ENCODE peak calls at places on chromosomes 16 and 17, in six cellular contexts. One of them, this sample, is unnamed.

GRCh38 chr16:2519711-2520080 is 475 bp upstream of the AMDHD2 start:
- DNase-seq in ovary: peak
- DNase-seq in suprapubic skin: peak
- DNase-seq in HCT116: no peak
- DNase-seq in A549: no peak
- DNase-seq in breast epithelium: no peak
- DNase-seq in this sample: no peak

GRCh38 chr16:47826070-47826469 is 329.7 kb downstream of the ABCC12 start:
- DNase-seq in breast epithelium: no peak
- DNase-seq in ovary: no peak
- DNase-seq in A549: no peak
- DNase-seq in HCT116: no peak
- DNase-seq in suprapubic skin: no peak
- DNase-seq in this sample: no peak

GRCh38 chr16:89922477-89922883 is 662 bp upstream of the TUBB3 start:
- DNase-seq in breast epithelium: no peak
- DNase-seq in A549: peak
- DNase-seq in HCT116: peak
- DNase-seq in ovary: peak
- DNase-seq in suprapubic skin: no peak
- DNase-seq in this sample: peak

GRCh38 chr17:21170829-21171228 is 43.1 kb downstream of the TMEM11 start:
- DNase-seq in A549: no peak
- DNase-seq in suprapubic skin: no peak
- DNase-seq in ovary: no peak
- DNase-seq in breast epithelium: no peak
- DNase-seq in HCT116: no peak
- DNase-seq in this sample: no peak

GRCh38 chr17:17448076-17448475 is 28.7 kb upstream of the MED9 start:
- DNase-seq in breast epithelium: no peak
- DNase-seq in HCT116: no peak
- DNase-seq in A549: no peak
- DNase-seq in suprapubic skin: no peak
- DNase-seq in ovary: no peak
- DNase-seq in this sample: no peak

GRCh38 chr17:3754458-3755334 is 31.0 kb downstream of the HASPIN start:
- DNase-seq in ovary: peak
- DNase-seq in HCT116: peak
- DNase-seq in breast epithelium: peak
- DNase-seq in A549: no peak
- DNase-seq in suprapubic skin: peak
- DNase-seq in this sample: peak

GRCh38 chr17:45146616-45147101 is 1.6 kb upstream of the HEXIM1 start:
- DNase-seq in suprapubic skin: no peak
- DNase-seq in ovary: peak
- DNase-seq in HCT116: no peak
- DNase-seq in A549: no peak
- DNase-seq in breast epithelium: peak
- DNase-seq in this sample: no peak

GRCh38 chr16:81148277-81148676 is 52.1 kb upstream of the GCSH start:
- DNase-seq in suprapubic skin: no peak
- DNase-seq in breast epithelium: no peak
- DNase-seq in HCT116: no peak
- DNase-seq in A549: no peak
- DNase-seq in ovary: no peak
- DNase-seq in this sample: no peak

DNA sequence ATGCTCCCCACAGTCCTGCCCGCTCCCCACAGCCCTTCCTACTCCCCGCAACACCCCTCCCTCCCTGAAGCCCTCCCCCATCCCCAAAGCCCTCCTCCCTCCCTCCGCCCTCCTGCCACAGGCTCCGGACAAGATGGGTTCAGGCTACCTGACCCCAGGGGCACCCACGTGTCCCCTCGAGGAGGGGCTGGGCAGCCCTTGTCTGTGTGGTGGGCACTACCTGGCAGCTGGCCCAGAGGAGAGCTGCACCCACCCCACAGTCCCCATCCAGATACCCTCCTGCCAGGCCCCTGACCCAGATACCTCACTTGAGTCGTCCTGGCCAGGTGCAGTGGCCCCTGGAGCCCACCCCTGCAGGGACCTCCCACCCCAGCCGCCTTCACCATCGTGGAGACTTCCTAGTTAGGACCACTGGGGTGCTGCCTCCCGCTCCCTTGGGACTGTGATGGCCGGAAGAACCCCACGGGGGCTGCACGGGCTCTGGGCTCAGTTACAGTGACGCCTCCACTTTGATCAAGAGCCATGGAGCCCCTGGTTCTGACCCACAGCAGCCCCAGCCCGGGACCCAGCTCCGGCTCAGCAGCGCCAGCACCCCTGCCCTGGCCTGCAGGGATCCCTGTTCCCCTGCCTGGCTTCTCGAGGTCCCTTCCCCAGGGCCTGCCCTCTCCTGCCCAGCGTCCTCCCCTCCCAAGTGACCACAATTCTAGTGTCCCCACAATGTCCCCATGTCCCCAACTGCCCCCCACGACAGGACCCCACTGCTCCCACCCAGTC is 806 bp downstream of the PERCC1 start:
- DNase-seq in ovary: no peak
- DNase-seq in HCT116: no peak
- DNase-seq in A549: no peak
- DNase-seq in suprapubic skin: no peak
- DNase-seq in breast epithelium: no peak
- DNase-seq in this sample: no peak
- TF ChIP-seq POLR2A in ovary: no peak
- TF ChIP-seq POLR2A in HCT116: no peak
- TF ChIP-seq POLR2A in A549: no peak
- TF ChIP-seq POLR2A in suprapubic skin: no peak
- TF ChIP-seq POLR2A in breast epithelium: no peak
- TF ChIP-seq POLR2A in this sample: no peak

GRCh38 chr17:80905586-80906230 is 85.9 kb upstream of the CHMP6 start:
- DNase-seq in HCT116: no peak
- DNase-seq in suprapubic skin: no peak
- DNase-seq in A549: no peak
- DNase-seq in breast epithelium: no peak
- DNase-seq in ovary: no peak
- DNase-seq in this sample: no peak

GRCh38 chr17:80908776-80909175 is 82.9 kb upstream of the CHMP6 start:
- DNase-seq in breast epithelium: no peak
- DNase-seq in suprapubic skin: no peak
- DNase-seq in ovary: no peak
- DNase-seq in HCT116: no peak
- DNase-seq in A549: no peak
- DNase-seq in this sample: no peak

GRCh38 chr17:80908206-80908605 is 83.4 kb upstream of the CHMP6 start:
- DNase-seq in HCT116: no peak
- DNase-seq in ovary: no peak
- DNase-seq in suprapubic skin: no peak
- DNase-seq in A549: no peak
- DNase-seq in breast epithelium: no peak
- DNase-seq in this sample: no peak

GRCh38 chr17:80907281-80907680 is 84.4 kb upstream of the CHMP6 start:
- DNase-seq in breast epithelium: no peak
- DNase-seq in suprapubic skin: no peak
- DNase-seq in A549: no peak
- DNase-seq in ovary: no peak
- DNase-seq in HCT116: no peak
- DNase-seq in this sample: no peak

DNA sequence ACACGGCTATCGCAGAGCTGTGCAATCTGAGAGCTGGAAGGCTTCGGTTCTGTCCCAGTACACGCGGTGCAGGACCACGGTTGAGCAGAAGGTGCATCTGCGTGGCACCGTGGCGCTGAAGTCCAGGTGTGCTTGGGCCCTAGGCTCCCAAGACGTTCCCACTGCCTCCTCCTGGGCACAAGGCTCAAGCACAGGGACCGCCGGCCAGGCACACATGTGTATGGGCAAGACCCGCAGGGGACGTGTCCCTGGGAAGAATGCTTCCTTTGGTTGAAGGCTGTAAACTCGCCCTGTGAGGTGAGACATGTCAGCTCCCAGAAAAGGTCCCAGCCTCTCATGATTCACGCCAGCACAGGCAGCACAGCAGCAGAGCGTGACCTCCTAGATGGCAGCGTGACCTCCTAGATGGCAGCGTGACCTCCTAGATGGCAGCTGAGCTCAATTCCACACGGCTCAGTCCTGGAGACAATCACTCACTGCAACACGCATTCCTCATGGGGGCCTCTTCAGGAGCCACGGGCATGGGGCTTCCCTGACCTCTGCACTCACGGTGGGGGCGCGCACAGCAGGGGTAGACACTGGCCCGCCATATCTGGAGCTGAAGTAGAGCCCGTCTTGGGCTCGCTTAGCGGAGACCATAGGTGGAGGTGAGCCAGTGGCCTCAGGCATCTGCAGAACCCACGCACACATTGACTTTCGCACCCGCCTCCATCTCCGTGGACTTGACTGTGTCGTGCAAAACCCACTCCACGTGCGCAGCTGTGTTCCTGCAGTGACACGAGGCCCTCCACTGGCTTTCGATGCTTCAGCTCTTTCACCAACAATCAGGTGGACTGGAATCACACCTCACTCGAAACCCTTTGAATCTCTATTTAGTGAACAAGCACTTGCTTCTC is 85.0 kb upstream of the CHMP6 start:
- DNase-seq in A549: no peak
- DNase-seq in HCT116: no peak
- DNase-seq in ovary: no peak
- DNase-seq in breast epithelium: no peak
- DNase-seq in suprapubic skin: no peak
- DNase-seq in this sample: no peak
- H3K4me3 ChIP-seq in A549: no peak
- H3K4me3 ChIP-seq in HCT116: no peak
- H3K4me3 ChIP-seq in ovary: no peak
- H3K4me3 ChIP-seq in breast epithelium: no peak
- H3K4me3 ChIP-seq in suprapubic skin: no peak
- H3K4me3 ChIP-seq in this sample: no peak

GRCh38 chr16:85172465-85173071 is 60.3 kb upstream of the CIBAR2 start:
- DNase-seq in A549: peak
- DNase-seq in ovary: no peak
- DNase-seq in suprapubic skin: no peak
- DNase-seq in HCT116: peak
- DNase-seq in breast epithelium: no peak
- DNase-seq in this sample: no peak
- TF ChIP-seq CTCF in A549: peak
- TF ChIP-seq CTCF in ovary: no peak
- TF ChIP-seq CTCF in suprapubic skin: peak
- TF ChIP-seq CTCF in HCT116: peak
- TF ChIP-seq CTCF in breast epithelium: peak
- TF ChIP-seq CTCF in this sample: no peak

GRCh38 chr17:4908711-4909496 is 6.0 kb upstream of the CHRNE start:
- DNase-seq in suprapubic skin: peak
- DNase-seq in HCT116: peak
- DNase-seq in breast epithelium: peak
- DNase-seq in A549: peak
- DNase-seq in ovary: peak
- DNase-seq in this sample: peak
- TF ChIP-seq POLR2A in suprapubic skin: no peak
- TF ChIP-seq POLR2A in HCT116: no peak
- TF ChIP-seq POLR2A in breast epithelium: no peak
- TF ChIP-seq POLR2A in A549: no peak
- TF ChIP-seq POLR2A in ovary: no peak
- TF ChIP-seq POLR2A in this sample: no peak

GRCh38 chr17:50952889-50953288 is 86.7 kb upstream of the TOB1 start:
- DNase-seq in breast epithelium: no peak
- DNase-seq in ovary: no peak
- DNase-seq in HCT116: no peak
- DNase-seq in A549: no peak
- DNase-seq in suprapubic skin: no peak
- DNase-seq in this sample: no peak

GRCh38 chr17:50949128-50950001 is 83.2 kb upstream of the TOB1 start:
- DNase-seq in breast epithelium: peak
- DNase-seq in ovary: no peak
- DNase-seq in HCT116: no peak
- DNase-seq in A549: no peak
- DNase-seq in suprapubic skin: no peak
- DNase-seq in this sample: no peak

GRCh38 chr17:50947844-50948514 is 81.8 kb upstream of the TOB1 start:
- DNase-seq in suprapubic skin: no peak
- DNase-seq in A549: no peak
- DNase-seq in breast epithelium: peak
- DNase-seq in ovary: no peak
- DNase-seq in HCT116: no peak
- DNase-seq in this sample: peak

GRCh38 chr17:50948711-50949110 is 82.6 kb upstream of the TOB1 start:
- DNase-seq in breast epithelium: no peak
- DNase-seq in suprapubic skin: no peak
- DNase-seq in HCT116: no peak
- DNase-seq in A549: no peak
- DNase-seq in ovary: no peak
- DNase-seq in this sample: no peak

GRCh38 chr17:50950002-50950877 is 84.1 kb upstream of the TOB1 start:
- DNase-seq in breast epithelium: peak
- DNase-seq in HCT116: peak
- DNase-seq in ovary: peak
- DNase-seq in A549: peak
- DNase-seq in suprapubic skin: peak
- DNase-seq in this sample: peak
- H3K4me3 ChIP-seq in breast epithelium: peak
- H3K4me3 ChIP-seq in HCT116: peak
- H3K4me3 ChIP-seq in ovary: no peak
- H3K4me3 ChIP-seq in A549: peak
- H3K4me3 ChIP-seq in suprapubic skin: no peak
- H3K4me3 ChIP-seq in this sample: no peak

GRCh38 chr17:66900126-66901010 is 64.1 kb upstream of the CACNG4 start:
- DNase-seq in HCT116: peak
- DNase-seq in A549: peak
- DNase-seq in ovary: no peak
- DNase-seq in suprapubic skin: no peak
- DNase-seq in breast epithelium: no peak
- DNase-seq in this sample: no peak
- TF ChIP-seq CTCF in HCT116: peak
- TF ChIP-seq CTCF in A549: peak
- TF ChIP-seq CTCF in ovary: no peak
- TF ChIP-seq CTCF in suprapubic skin: no peak
- TF ChIP-seq CTCF in breast epithelium: peak
- TF ChIP-seq CTCF in this sample: no peak

DNA sequence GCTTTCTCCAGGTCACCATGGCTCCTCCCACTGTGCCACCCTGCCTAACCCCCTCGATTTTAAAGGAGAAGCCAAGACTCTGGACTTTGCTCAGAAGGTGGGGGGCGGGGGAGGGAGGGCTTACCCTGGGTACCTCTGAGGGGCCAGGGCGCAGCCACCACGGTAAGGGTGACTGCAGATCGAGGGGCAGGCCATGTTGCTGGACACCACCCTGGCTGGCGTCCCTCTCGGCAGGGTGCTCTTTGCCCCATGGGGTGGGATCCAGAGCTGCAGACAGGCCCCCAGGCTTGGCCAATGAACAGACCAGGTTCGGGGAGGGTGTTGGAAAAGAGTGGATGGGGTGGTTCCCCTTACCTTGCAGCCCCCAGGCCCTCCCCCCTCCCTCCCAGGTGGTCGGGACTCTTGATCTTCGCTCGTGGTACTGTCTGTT is 392 bp upstream of the GRB7 start:
- DNase-seq in breast epithelium: no peak
- DNase-seq in ovary: no peak
- DNase-seq in HCT116: no peak
- DNase-seq in A549: no peak
- DNase-seq in suprapubic skin: no peak
- DNase-seq in this sample: no peak
- TF ChIP-seq POLR2A in breast epithelium: no peak
- TF ChIP-seq POLR2A in ovary: no peak
- TF ChIP-seq POLR2A in HCT116: no peak
- TF ChIP-seq POLR2A in A549: no peak
- TF ChIP-seq POLR2A in suprapubic skin: no peak
- TF ChIP-seq POLR2A in this sample: no peak